ENCODE peak calls at places on chromosomes 2 and 18, in eight cellular contexts. M, G, E, Y, N, K, J and L are unnamed samples.

GRCh38 chr2:101540518-101540917 is 65.6 kb upstream of the RFX8 start:
- DNase-seq in M (no peak), G (no peak), E (no peak), Y (peak; percentile 88), N (no peak), K (no peak), J (no peak), L (no peak)

GRCh38 chr18:58316943-58317342 is 272.9 kb downstream of the NEDD4L start:
- DNase-seq in M (no peak), G (no peak), E (no peak), Y (no peak), N (no peak), K (no peak), J (no peak), L (no peak)

GRCh38 chr2:10036095-10036879 is 7.1 kb upstream of the KLF11 start:
- DNase-seq in M (peak; percentile 64), G (peak; percentile 32), E (no peak), Y (peak; percentile 77), N (peak; percentile 95), K (peak; percentile 68), J (peak; percentile 93), L (no peak)

GRCh38 chr2:162300271-162300670 is 18.2 kb downstream of the IFIH1 start:
- DNase-seq in M (no peak), G (no peak), E (no peak), Y (no peak), N (no peak), K (no peak), J (no peak), L (no peak)

GRCh38 chr2:54522624-54523281 is 66.6 kb downstream of the SPTBN1 start:
- DNase-seq in M (peak; percentile 67), G (peak; percentile 94), E (no peak), Y (peak; percentile 62), N (peak; percentile 64), K (no peak), J (peak; percentile 63), L (peak; percentile 40)

GRCh38 chr2:62267687-62268086 is 71.8 kb downstream of the B3GNT2 start:
- DNase-seq in M (no peak), G (no peak), E (peak; percentile 6), Y (peak; percentile 51), N (no peak), K (no peak), J (no peak), L (no peak)

GRCh38 chr2:159446201-159446600 is 159.7 kb upstream of the WDSUB1 start:
- DNase-seq in M (no peak), G (peak; percentile 14), E (no peak), Y (no peak), N (no peak), K (no peak), J (no peak), L (no peak)

GRCh38 chr2:39411186-39411944 is 25.7 kb downstream of the MAP4K3 start:
- DNase-seq in M (no peak), G (no peak), E (no peak), Y (peak; percentile 60), N (no peak), K (no peak), J (no peak), L (no peak)

GRCh38 chr2:54546925-54547324 is 90.8 kb downstream of the SPTBN1 start:
- DNase-seq in M (no peak), G (no peak), E (no peak), Y (no peak), N (no peak), K (no peak), J (no peak), L (no peak)

GRCh38 chr2:226794751-226795171 is 4.9 kb downstream of the IRS1 start:
- DNase-seq in M (no peak), G (peak; percentile 43), E (no peak), Y (peak; percentile 77), N (no peak), K (no peak), J (no peak), L (no peak)

GRCh38 chr2:167332358-167332757 is 444.1 kb downstream of the XIRP2 start:
- DNase-seq in M (peak; percentile 14), G (no peak), E (no peak), Y (no peak), N (no peak), K (no peak), J (no peak), L (no peak)

GRCh38 chr2:39266906-39267434 is 23.2 kb upstream of the CDKL4 start:
- DNase-seq in M (no peak), G (no peak), E (no peak), Y (peak; percentile 40), N (no peak), K (no peak), J (no peak), L (no peak)

GRCh38 chr18:2981212-2981728 is 31.7 kb downstream of the LPIN2 start:
- DNase-seq in M (no peak), G (no peak), E (no peak), Y (peak; percentile 58), N (peak; percentile 20), K (no peak), J (no peak), L (no peak)

GRCh38 chr2:150011336-150011735 is 423.8 kb upstream of the MMADHC start:
- DNase-seq in M (no peak), G (no peak), E (no peak), Y (peak; percentile 33), N (no peak), K (no peak), J (no peak), L (no peak)

DNA sequence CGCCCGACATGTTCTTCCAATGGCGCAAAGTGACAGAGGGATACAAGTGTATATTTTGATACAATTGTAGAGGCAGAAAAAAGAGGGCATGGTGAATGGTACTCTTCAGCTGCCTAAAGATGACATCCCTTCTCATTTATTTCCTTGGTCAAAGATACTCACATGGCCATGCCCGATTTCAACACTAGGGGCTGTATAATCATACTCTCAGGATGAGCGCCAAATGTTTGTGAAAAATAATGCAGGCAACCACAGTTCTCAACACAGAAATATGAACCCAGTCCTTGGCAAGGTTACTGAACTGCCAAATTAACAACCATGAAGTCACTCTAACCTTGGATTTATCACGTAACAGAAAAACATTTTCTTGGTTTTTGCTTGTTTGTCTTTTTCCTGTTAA is 204.4 kb downstream of the CCDC102B start:
- DNase-seq in M (no peak), G (peak; percentile 64), E (no peak), Y (no peak), N (no peak), K (no peak), J (no peak), L (no peak)
- TF ChIP-seq CTCF in M (no peak), G (peak; percentile 71), E (no peak), Y (no peak), N (no peak), K (no peak), J (no peak), L (no peak)

GRCh38 chr2:46886268-46887027 is 29.2 kb downstream of the MCFD2 start:
- DNase-seq in M (no peak), G (no peak), E (no peak), Y (no peak), N (no peak), K (no peak), J (no peak), L (no peak)
- H3K4me1 ChIP-seq in M (peaks cover 12% of the 10 kb centered on the region), G (no peaks in the 10 kb centered on the region), E (peaks cover 4% of the 10 kb centered on the region), Y (no peaks in the 10 kb centered on the region), N (peaks cover 59% of the 10 kb centered on the region), K (peaks cover 12% of the 10 kb centered on the region), J (no peaks in the 10 kb centered on the region), L (no peaks in the 10 kb centered on the region)

DNA sequence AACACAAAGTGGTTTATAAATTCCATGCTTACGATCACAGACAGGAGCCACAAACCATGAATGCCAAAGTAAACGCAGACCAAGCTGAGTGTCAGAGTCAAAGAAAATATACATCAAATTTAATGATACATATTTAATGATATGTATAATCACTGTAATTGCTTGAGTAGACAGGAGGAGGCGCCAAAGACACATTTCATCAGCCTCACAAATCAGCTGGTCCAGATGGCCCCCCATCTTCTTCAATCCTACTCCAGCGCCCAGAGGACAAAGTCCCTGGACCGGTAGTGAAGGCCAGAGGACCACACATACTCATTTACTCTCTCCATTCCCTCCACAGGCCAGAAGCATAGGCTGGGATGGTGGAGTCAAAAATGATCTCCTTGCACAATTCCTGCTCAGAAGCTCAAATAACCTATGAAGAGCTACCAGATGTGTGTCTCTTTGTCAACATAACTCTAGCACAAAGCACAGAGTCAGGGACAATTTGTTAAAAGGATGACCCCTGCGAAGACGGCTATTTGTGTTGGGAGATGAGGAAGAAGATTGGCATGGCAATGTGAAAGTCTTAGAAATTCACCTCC is 149.3 kb upstream of the PGAP1 start:
- DNase-seq in M (no peak), G (peak; percentile 64), E (no peak), Y (peak; percentile 24), N (no peak), K (no peak), J (no peak), L (no peak)
- TF ChIP-seq CTCF in M (no peak), G (peak; percentile 64), E (no peak), Y (peak; percentile 49), N (peak; percentile 43), K (peak; percentile 31), J (peak; percentile 18), L (no peak)

GRCh38 chr2:143553261-143553660 is 424.0 kb downstream of the ARHGAP15 start:
- DNase-seq in M (no peak), G (no peak), E (no peak), Y (no peak), N (no peak), K (no peak), J (no peak), L (no peak)
- H3K4me1 ChIP-seq in M (no peaks in the 10 kb centered on the region), G (no peaks in the 10 kb centered on the region), E (no peaks in the 10 kb centered on the region), Y (no peaks in the 10 kb centered on the region), N (no peaks in the 10 kb centered on the region), K (no peaks in the 10 kb centered on the region), J (no peaks in the 10 kb centered on the region), L (no peaks in the 10 kb centered on the region)

GRCh38 chr2:117299451-117299850 is 515.0 kb upstream of the DDX18 start:
- DNase-seq in M (no peak), G (no peak), E (no peak), Y (no peak), N (no peak), K (no peak), J (no peak), L (no peak)
- TF ChIP-seq CTCF in M (no peak), G (no peak), E (no peak), Y (no peak), N (no peak), K (no peak), J (no peak), L (no peak)

GRCh38 chr18:79423211-79424007 is 27.7 kb downstream of the NFATC1 start:
- DNase-seq in M (no peak), G (no peak), E (no peak), Y (no peak), N (no peak), K (no peak), J (peak; percentile 80), L (no peak)
- H3K4me1 ChIP-seq in M (no peaks in the 10 kb centered on the region), G (no peaks in the 10 kb centered on the region), E (peaks cover 19% of the 10 kb centered on the region), Y (no peaks in the 10 kb centered on the region), N (no peaks in the 10 kb centered on the region), K (peaks cover 8% of the 10 kb centered on the region), J (no peaks in the 10 kb centered on the region), L (no peaks in the 10 kb centered on the region)

DNA sequence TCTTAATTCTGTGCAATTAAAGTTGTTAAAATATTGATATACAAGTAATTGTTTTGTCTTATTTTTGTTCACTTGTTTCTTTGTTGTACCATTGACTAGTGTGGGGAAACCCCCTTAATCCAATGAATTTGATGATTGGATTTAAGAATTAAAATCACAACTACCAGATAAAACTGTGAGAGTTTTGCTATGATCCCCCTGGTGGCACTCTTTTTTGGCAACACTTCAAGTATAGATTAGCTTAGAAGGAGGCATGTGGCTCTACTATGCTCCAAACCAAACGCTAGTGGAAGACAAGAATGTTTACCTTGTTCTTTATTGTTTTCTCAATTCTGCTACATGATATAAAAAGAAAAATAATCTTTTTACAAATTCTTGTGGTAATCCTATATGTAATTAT is 477.8 kb upstream of the ETAA1 start:
- DNase-seq in M (no peak), G (peak; percentile 23), E (no peak), Y (no peak), N (no peak), K (no peak), J (no peak), L (no peak)
- TF ChIP-seq CTCF in M (no peak), G (peak; percentile 29), E (no peak), Y (no peak), N (no peak), K (no peak), J (no peak), L (no peak)